ENCODE peak calls at places on chromosomes 7 and 10, in seven cellular contexts. One of them, this sample, is unnamed.
A peak's percentile ranks its signal among the peaks of the same experiment; 100 is the strongest.

GRCh38 chr7:114533151-114533550 is 118.5 kb downstream of the FOXP2 start:
- DNase-seq in non-pigmented ciliary epithelial cell: no peak
- DNase-seq in fibroblast of lung: no peak
- DNase-seq in Ammon's horn: peak; percentile 12
- DNase-seq in KBM-7: no peak
- DNase-seq in OCI-M1: no peak
- DNase-seq in H4: no peak
- DNase-seq in this sample: no peak

GRCh38 chr7:152709307-152710133 is 33.6 kb upstream of the XRCC2 start:
- DNase-seq in non-pigmented ciliary epithelial cell: no peak
- DNase-seq in fibroblast of lung: peak; percentile 17
- DNase-seq in Ammon's horn: no peak
- DNase-seq in KBM-7: no peak
- DNase-seq in OCI-M1: peak; percentile 14
- DNase-seq in H4: peak; percentile 31
- DNase-seq in this sample: no peak

GRCh38 chr7:139762886-139763285 is 14.9 kb downstream of the HIPK2 start:
- DNase-seq in non-pigmented ciliary epithelial cell: peak; percentile 43
- DNase-seq in fibroblast of lung: peak; percentile 86
- DNase-seq in Ammon's horn: no peak
- DNase-seq in KBM-7: no peak
- DNase-seq in OCI-M1: no peak
- DNase-seq in H4: peak; percentile 69
- DNase-seq in this sample: no peak

GRCh38 chr7:42237162-42237821 is at the start of gene GLI3:
- DNase-seq in non-pigmented ciliary epithelial cell: no peak
- DNase-seq in fibroblast of lung: peak; percentile 96
- DNase-seq in Ammon's horn: peak; percentile 63
- DNase-seq in KBM-7: peak; percentile 47
- DNase-seq in OCI-M1: peak; percentile 57
- DNase-seq in H4: peak; percentile 98
- DNase-seq in this sample: peak; percentile 58

GRCh38 chr10:98619446-98619845 is 172.7 kb upstream of the HPS1 start:
- DNase-seq in non-pigmented ciliary epithelial cell: no peak
- DNase-seq in fibroblast of lung: no peak
- DNase-seq in Ammon's horn: no peak
- DNase-seq in KBM-7: peak; percentile 81
- DNase-seq in OCI-M1: peak; percentile 64
- DNase-seq in H4: no peak
- DNase-seq in this sample: no peak

GRCh38 chr10:34495938-34496337 is 319.2 kb downstream of the PARD3 start:
- DNase-seq in non-pigmented ciliary epithelial cell: no peak
- DNase-seq in fibroblast of lung: no peak
- DNase-seq in Ammon's horn: no peak
- DNase-seq in KBM-7: no peak
- DNase-seq in OCI-M1: no peak
- DNase-seq in H4: no peak
- DNase-seq in this sample: no peak

GRCh38 chr7:16728811-16729210 is 24.7 kb upstream of the TSPAN13 start:
- DNase-seq in non-pigmented ciliary epithelial cell: no peak
- DNase-seq in fibroblast of lung: no peak
- DNase-seq in Ammon's horn: no peak
- DNase-seq in KBM-7: no peak
- DNase-seq in OCI-M1: no peak
- DNase-seq in H4: no peak
- DNase-seq in this sample: no peak

GRCh38 chr7:2759736-2760097 is 71.7 kb downstream of the AMZ1 start:
- DNase-seq in non-pigmented ciliary epithelial cell: no peak
- DNase-seq in fibroblast of lung: no peak
- DNase-seq in Ammon's horn: peak; percentile 73
- DNase-seq in KBM-7: no peak
- DNase-seq in OCI-M1: no peak
- DNase-seq in H4: no peak
- DNase-seq in this sample: no peak

GRCh38 chr7:116800594-116800993 is 61.8 kb upstream of the CAPZA2 start:
- DNase-seq in non-pigmented ciliary epithelial cell: no peak
- DNase-seq in fibroblast of lung: no peak
- DNase-seq in Ammon's horn: no peak
- DNase-seq in KBM-7: no peak
- DNase-seq in OCI-M1: no peak
- DNase-seq in H4: no peak
- DNase-seq in this sample: no peak

GRCh38 chr7:2512179-2512644 is 7.4 kb upstream of the LFNG start:
- DNase-seq in non-pigmented ciliary epithelial cell: no peak
- DNase-seq in fibroblast of lung: no peak
- DNase-seq in Ammon's horn: no peak
- DNase-seq in KBM-7: no peak
- DNase-seq in OCI-M1: no peak
- DNase-seq in H4: no peak
- DNase-seq in this sample: no peak

GRCh38 chr7:107173191-107173590 is 4.4 kb downstream of the HBP1 start:
- DNase-seq in non-pigmented ciliary epithelial cell: no peak
- DNase-seq in fibroblast of lung: no peak
- DNase-seq in Ammon's horn: no peak
- DNase-seq in KBM-7: no peak
- DNase-seq in OCI-M1: no peak
- DNase-seq in H4: no peak
- DNase-seq in this sample: no peak

GRCh38 chr10:132265878-132266496 is 41.8 kb downstream of the STK32C start:
- DNase-seq in non-pigmented ciliary epithelial cell: no peak
- DNase-seq in fibroblast of lung: peak; percentile 5
- DNase-seq in Ammon's horn: no peak
- DNase-seq in KBM-7: no peak
- DNase-seq in OCI-M1: no peak
- DNase-seq in H4: no peak
- DNase-seq in this sample: no peak

GRCh38 chr10:24541239-24541753 is 182.4 kb downstream of the ARHGAP21 start:
- DNase-seq in non-pigmented ciliary epithelial cell: no peak
- DNase-seq in fibroblast of lung: no peak
- DNase-seq in Ammon's horn: no peak
- DNase-seq in KBM-7: no peak
- DNase-seq in OCI-M1: no peak
- DNase-seq in H4: no peak
- DNase-seq in this sample: peak; percentile 50

GRCh38 chr10:95872158-95872711 is 35.5 kb upstream of the CC2D2B start:
- DNase-seq in non-pigmented ciliary epithelial cell: no peak
- DNase-seq in fibroblast of lung: no peak
- DNase-seq in Ammon's horn: no peak
- DNase-seq in KBM-7: no peak
- DNase-seq in OCI-M1: no peak
- DNase-seq in H4: no peak
- DNase-seq in this sample: no peak

GRCh38 chr10:110802090-110802489 is 69.6 kb upstream of the PDCD4 start:
- DNase-seq in non-pigmented ciliary epithelial cell: peak; percentile 27
- DNase-seq in fibroblast of lung: peak; percentile 67
- DNase-seq in Ammon's horn: no peak
- DNase-seq in KBM-7: no peak
- DNase-seq in OCI-M1: no peak
- DNase-seq in H4: peak; percentile 80
- DNase-seq in this sample: no peak

GRCh38 chr7:111086532-111086931 is 4.4 kb upstream of the LRRN3 start:
- DNase-seq in non-pigmented ciliary epithelial cell: no peak
- DNase-seq in fibroblast of lung: no peak
- DNase-seq in Ammon's horn: no peak
- DNase-seq in KBM-7: no peak
- DNase-seq in OCI-M1: peak; percentile 3
- DNase-seq in H4: no peak
- DNase-seq in this sample: no peak

GRCh38 chr10:132967540-132967939 is 25.2 kb upstream of the CFAP46 start:
- DNase-seq in non-pigmented ciliary epithelial cell: no peak
- DNase-seq in fibroblast of lung: no peak
- DNase-seq in Ammon's horn: no peak
- DNase-seq in KBM-7: no peak
- DNase-seq in OCI-M1: no peak
- DNase-seq in H4: no peak
- DNase-seq in this sample: no peak

GRCh38 chr10:93468532-93469213 is 13.5 kb downstream of the MYOF start:
- DNase-seq in non-pigmented ciliary epithelial cell: peak; percentile 81
- DNase-seq in fibroblast of lung: peak; percentile 93
- DNase-seq in Ammon's horn: no peak
- DNase-seq in KBM-7: no peak
- DNase-seq in OCI-M1: no peak
- DNase-seq in H4: peak; percentile 83
- DNase-seq in this sample: no peak

GRCh38 chr10:66187096-66187733 is 738.6 kb upstream of the LRRTM3 start:
- DNase-seq in non-pigmented ciliary epithelial cell: no peak
- DNase-seq in fibroblast of lung: no peak
- DNase-seq in Ammon's horn: no peak
- DNase-seq in KBM-7: no peak
- DNase-seq in OCI-M1: peak; percentile 32
- DNase-seq in H4: peak; percentile 48
- DNase-seq in this sample: no peak